ENCODE peak calls at places on chromosomes 6 and 20, in eight cellular contexts. D, K, W, F, I, Q, V and A are unnamed samples.

GRCh38 chr20:18276821-18277220 is 11.5 kb upstream of the ZNF133 start:
- DNase-seq in D (peak), K (peak), W (peak), F (peak), I (peak), Q (no peak), V (peak), A (peak)

GRCh38 chr20:21713901-21714296 is 8.4 kb downstream of the PAX1 start:
- DNase-seq in D (no peak), K (no peak), W (no peak), F (no peak), I (no peak), Q (no peak), V (no peak), A (no peak)

GRCh38 chr6:157240960-157241311 is 82.4 kb downstream of the TMEM242 start:
- DNase-seq in D (no peak), K (no peak), W (no peak), F (no peak), I (no peak), Q (no peak), V (no peak), A (no peak)

GRCh38 chr6:33858053-33858475 is 54.3 kb upstream of the MLN start:
- DNase-seq in D (no peak), K (no peak), W (no peak), F (no peak), I (no peak), Q (no peak), V (no peak), A (no peak)

GRCh38 chr6:135789375-135789774 is 62.1 kb upstream of the PDE7B start:
- DNase-seq in D (no peak), K (no peak), W (no peak), F (no peak), I (no peak), Q (no peak), V (no peak), A (no peak)

GRCh38 chr6:74431873-74432272 is 735.9 kb downstream of the CD109 start:
- DNase-seq in D (no peak), K (no peak), W (no peak), F (no peak), I (no peak), Q (no peak), V (no peak), A (no peak)

GRCh38 chr20:5687884-5688283 is 62.3 kb upstream of the SHLD1 start:
- DNase-seq in D (no peak), K (no peak), W (no peak), F (no peak), I (no peak), Q (no peak), V (no peak), A (no peak)

GRCh38 chr20:52923123-52923543 is 49.0 kb upstream of the TSHZ2 start:
- DNase-seq in D (no peak), K (no peak), W (peak), F (no peak), I (no peak), Q (no peak), V (no peak), A (no peak)

GRCh38 chr6:56387621-56388413 is 140.4 kb upstream of the COL21A1 start:
- DNase-seq in D (no peak), K (no peak), W (peak), F (no peak), I (no peak), Q (no peak), V (no peak), A (no peak)

GRCh38 chr6:127119361-127120108 is 1.1 kb downstream of the RSPO3 start:
- DNase-seq in D (peak), K (peak), W (no peak), F (peak), I (peak), Q (no peak), V (no peak), A (no peak)

GRCh38 chr20:17504898-17505663 is 26.1 kb downstream of the BFSP1 start:
- DNase-seq in D (peak), K (peak), W (peak), F (peak), I (peak), Q (peak), V (peak), A (peak)

GRCh38 chr6:45513331-45513730 is 135.6 kb upstream of the SUPT3H start:
- DNase-seq in D (no peak), K (no peak), W (no peak), F (no peak), I (no peak), Q (no peak), V (no peak), A (no peak)

GRCh38 chr6:51472745-51473483 is 614.5 kb downstream of the PKHD1 start:
- DNase-seq in D (no peak), K (no peak), W (no peak), F (no peak), I (no peak), Q (no peak), V (no peak), A (no peak)

GRCh38 chr20:17557675-17558006 is 12.2 kb upstream of the DSTN start:
- DNase-seq in D (no peak), K (peak), W (peak), F (no peak), I (no peak), Q (no peak), V (no peak), A (no peak)

GRCh38 chr6:18004256-18004985 is 17.0 kb upstream of the KIF13A start:
- DNase-seq in D (no peak), K (no peak), W (no peak), F (no peak), I (no peak), Q (no peak), V (no peak), A (no peak)

GRCh38 chr6:145175470-145175869 is 559.9 kb downstream of the EPM2A start:
- DNase-seq in D (no peak), K (no peak), W (no peak), F (no peak), I (no peak), Q (no peak), V (no peak), A (no peak)

GRCh38 chr20:46984391-46984790 is 89.7 kb downstream of the EYA2 start:
- DNase-seq in D (no peak), K (no peak), W (no peak), F (no peak), I (no peak), Q (no peak), V (no peak), A (no peak)

GRCh38 chr20:19015326-19015725 is 197.1 kb upstream of the SLC24A3 start:
- DNase-seq in D (no peak), K (no peak), W (no peak), F (no peak), I (no peak), Q (no peak), V (no peak), A (no peak)

GRCh38 chr6:78577585-78577984 is 289.8 kb upstream of the IRAK1BP1 start:
- DNase-seq in D (no peak), K (no peak), W (no peak), F (no peak), I (no peak), Q (no peak), V (no peak), A (no peak)

GRCh38 chr20:237918-238317 is 10.9 kb downstream of the DEFB129 start:
- DNase-seq in D (peak), K (no peak), W (no peak), F (no peak), I (no peak), Q (no peak), V (no peak), A (no peak)

GRCh38 chr6:3398755-3399671 is 57.8 kb downstream of the SLC22A23 start:
- DNase-seq in D (no peak), K (no peak), W (no peak), F (no peak), I (no peak), Q (no peak), V (no peak), A (no peak)

GRCh38 chr6:126672654-126673053 is 332.7 kb downstream of the CENPW start:
- DNase-seq in D (peak), K (no peak), W (no peak), F (no peak), I (no peak), Q (no peak), V (no peak), A (no peak)

GRCh38 chr20:37640600-37641561 is 52.9 kb upstream of the CTNNBL1 start:
- DNase-seq in D (no peak), K (peak), W (peak), F (no peak), I (no peak), Q (no peak), V (no peak), A (no peak)

GRCh38 chr6:42038163-42038562 is 12.2 kb upstream of the TAF8 start:
- DNase-seq in D (no peak), K (no peak), W (no peak), F (no peak), I (no peak), Q (peak), V (no peak), A (no peak)

GRCh38 chr6:41716516-41717446 is 18.6 kb downstream of the TFEB start:
- DNase-seq in D (no peak), K (no peak), W (no peak), F (no peak), I (no peak), Q (no peak), V (no peak), A (no peak)

GRCh38 chr6:19836799-19837510 is at the start of gene ID4:
- DNase-seq in D (no peak), K (peak), W (peak), F (no peak), I (peak), Q (peak), V (no peak), A (no peak)

GRCh38 chr20:49969946-49970345 is 12.8 kb upstream of the SNAI1 start:
- DNase-seq in D (no peak), K (no peak), W (no peak), F (no peak), I (no peak), Q (no peak), V (no peak), A (no peak)